ENCODE peak calls at places on chromosome 18, in nine cellular contexts. One of them, this sample, is unnamed.

GRCh38 chr18:67463829-67464228 is 52.7 kb downstream of the DSEL start:
- DNase-seq in right atrium auricular region: no peak
- DNase-seq in lung: no peak
- DNase-seq in breast epithelium: no peak
- DNase-seq in DND-41: no peak
- DNase-seq in H7: no peak
- DNase-seq in MM.1S: no peak
- DNase-seq in GM23248: no peak
- DNase-seq in lower lobe of right lung: no peak
- DNase-seq in this sample: no peak

GRCh38 chr18:36314754-36315153 is 17.2 kb downstream of the FHOD3 start:
- DNase-seq in MM.1S: no peak
- DNase-seq in breast epithelium: no peak
- DNase-seq in lower lobe of right lung: no peak
- DNase-seq in DND-41: no peak
- DNase-seq in lung: no peak
- DNase-seq in GM23248: peak; percentile 89
- DNase-seq in right atrium auricular region: no peak
- DNase-seq in H7: no peak
- DNase-seq in this sample: no peak

GRCh38 chr18:69948919-69949537 is 1.4 kb upstream of the CD226 start:
- DNase-seq in H7: no peak
- DNase-seq in DND-41: no peak
- DNase-seq in breast epithelium: no peak
- DNase-seq in MM.1S: peak; percentile 84
- DNase-seq in lung: peak; percentile 30
- DNase-seq in GM23248: no peak
- DNase-seq in right atrium auricular region: peak; percentile 83
- DNase-seq in lower lobe of right lung: no peak
- DNase-seq in this sample: peak; percentile 66

GRCh38 chr18:74116628-74117554 is 30.7 kb downstream of the FBXO15 start:
- DNase-seq in breast epithelium: no peak
- DNase-seq in GM23248: peak; percentile 68
- DNase-seq in lung: no peak
- DNase-seq in lower lobe of right lung: no peak
- DNase-seq in right atrium auricular region: no peak
- DNase-seq in DND-41: peak; percentile 19
- DNase-seq in MM.1S: peak; percentile 33
- DNase-seq in H7: peak; percentile 40
- DNase-seq in this sample: no peak

GRCh38 chr18:11741505-11742145 is 52.6 kb downstream of the GNAL start:
- DNase-seq in breast epithelium: no peak
- DNase-seq in lower lobe of right lung: no peak
- DNase-seq in MM.1S: peak; percentile 29
- DNase-seq in lung: no peak
- DNase-seq in right atrium auricular region: no peak
- DNase-seq in GM23248: peak; percentile 24
- DNase-seq in DND-41: no peak
- DNase-seq in H7: peak; percentile 72
- DNase-seq in this sample: no peak

GRCh38 chr18:12287684-12288405 is 20.2 kb upstream of the TUBB6 start:
- DNase-seq in breast epithelium: peak; percentile 71
- DNase-seq in H7: peak; percentile 79
- DNase-seq in DND-41: no peak
- DNase-seq in lower lobe of right lung: peak; percentile 86
- DNase-seq in GM23248: peak; percentile 96
- DNase-seq in right atrium auricular region: peak; percentile 88
- DNase-seq in lung: peak; percentile 85
- DNase-seq in MM.1S: no peak
- DNase-seq in this sample: no peak

GRCh38 chr18:22471546-22472131 is 53.9 kb upstream of the CTAGE1 start:
- DNase-seq in lung: no peak
- DNase-seq in GM23248: peak; percentile 82
- DNase-seq in MM.1S: no peak
- DNase-seq in right atrium auricular region: peak; percentile 89
- DNase-seq in breast epithelium: no peak
- DNase-seq in lower lobe of right lung: no peak
- DNase-seq in H7: no peak
- DNase-seq in DND-41: no peak
- DNase-seq in this sample: no peak

GRCh38 chr18:48902856-48903601 is 47.7 kb downstream of the SMAD7 start:
- DNase-seq in H7: no peak
- DNase-seq in DND-41: no peak
- DNase-seq in lung: no peak
- DNase-seq in lower lobe of right lung: no peak
- DNase-seq in GM23248: peak; percentile 44
- DNase-seq in MM.1S: no peak
- DNase-seq in breast epithelium: no peak
- DNase-seq in right atrium auricular region: peak; percentile 87
- DNase-seq in this sample: no peak

GRCh38 chr18:74310411-74310810 is 5.2 kb upstream of the C18orf63 start:
- DNase-seq in DND-41: no peak
- DNase-seq in H7: peak; percentile 46
- DNase-seq in breast epithelium: no peak
- DNase-seq in right atrium auricular region: no peak
- DNase-seq in GM23248: peak; percentile 79
- DNase-seq in lower lobe of right lung: no peak
- DNase-seq in lung: no peak
- DNase-seq in MM.1S: no peak
- DNase-seq in this sample: no peak

GRCh38 chr18:3693385-3693784 is 243.4 kb downstream of the TGIF1 start:
- DNase-seq in DND-41: no peak
- DNase-seq in GM23248: no peak
- DNase-seq in right atrium auricular region: no peak
- DNase-seq in lung: no peak
- DNase-seq in MM.1S: no peak
- DNase-seq in lower lobe of right lung: no peak
- DNase-seq in breast epithelium: no peak
- DNase-seq in H7: no peak
- DNase-seq in this sample: no peak

GRCh38 chr18:70287731-70288130 is 1.1 kb upstream of the SOCS6 start:
- DNase-seq in lung: no peak
- DNase-seq in MM.1S: no peak
- DNase-seq in breast epithelium: no peak
- DNase-seq in H7: no peak
- DNase-seq in DND-41: no peak
- DNase-seq in GM23248: no peak
- DNase-seq in right atrium auricular region: no peak
- DNase-seq in lower lobe of right lung: no peak
- DNase-seq in this sample: no peak

GRCh38 chr18:22424564-22424963 is 6.8 kb upstream of the CTAGE1 start:
- DNase-seq in DND-41: no peak
- DNase-seq in MM.1S: no peak
- DNase-seq in breast epithelium: no peak
- DNase-seq in right atrium auricular region: no peak
- DNase-seq in GM23248: no peak
- DNase-seq in lower lobe of right lung: no peak
- DNase-seq in H7: no peak
- DNase-seq in lung: no peak
- DNase-seq in this sample: no peak

GRCh38 chr18:76005632-76006031 is 489.4 kb downstream of the ZNF516 start:
- DNase-seq in lung: no peak
- DNase-seq in GM23248: no peak
- DNase-seq in lower lobe of right lung: no peak
- DNase-seq in breast epithelium: no peak
- DNase-seq in MM.1S: no peak
- DNase-seq in H7: no peak
- DNase-seq in right atrium auricular region: no peak
- DNase-seq in DND-41: no peak
- DNase-seq in this sample: no peak

GRCh38 chr18:13626544-13626908 is 99.8 kb downstream of the FAM210A start:
- DNase-seq in lower lobe of right lung: no peak
- DNase-seq in MM.1S: no peak
- DNase-seq in H7: no peak
- DNase-seq in lung: no peak
- DNase-seq in right atrium auricular region: no peak
- DNase-seq in GM23248: no peak
- DNase-seq in breast epithelium: no peak
- DNase-seq in DND-41: no peak
- DNase-seq in this sample: no peak

GRCh38 chr18:13387856-13388548 is 169.4 kb downstream of the LDLRAD4 start:
- DNase-seq in right atrium auricular region: peak; percentile 61
- DNase-seq in H7: no peak
- DNase-seq in DND-41: no peak
- DNase-seq in lung: no peak
- DNase-seq in MM.1S: no peak
- DNase-seq in breast epithelium: peak; percentile 31
- DNase-seq in lower lobe of right lung: no peak
- DNase-seq in GM23248: peak; percentile 80
- DNase-seq in this sample: no peak

GRCh38 chr18:73707035-73707434 is 440.6 kb downstream of the FBXO15 start:
- DNase-seq in right atrium auricular region: no peak
- DNase-seq in lung: no peak
- DNase-seq in DND-41: no peak
- DNase-seq in lower lobe of right lung: no peak
- DNase-seq in MM.1S: no peak
- DNase-seq in GM23248: no peak
- DNase-seq in breast epithelium: no peak
- DNase-seq in H7: no peak
- DNase-seq in this sample: no peak

GRCh38 chr18:34258176-34258575 is 33.5 kb upstream of the NOL4 start:
- DNase-seq in GM23248: no peak
- DNase-seq in right atrium auricular region: no peak
- DNase-seq in breast epithelium: no peak
- DNase-seq in H7: peak; percentile 14
- DNase-seq in lung: no peak
- DNase-seq in MM.1S: no peak
- DNase-seq in DND-41: no peak
- DNase-seq in lower lobe of right lung: no peak
- DNase-seq in this sample: no peak

DNA sequence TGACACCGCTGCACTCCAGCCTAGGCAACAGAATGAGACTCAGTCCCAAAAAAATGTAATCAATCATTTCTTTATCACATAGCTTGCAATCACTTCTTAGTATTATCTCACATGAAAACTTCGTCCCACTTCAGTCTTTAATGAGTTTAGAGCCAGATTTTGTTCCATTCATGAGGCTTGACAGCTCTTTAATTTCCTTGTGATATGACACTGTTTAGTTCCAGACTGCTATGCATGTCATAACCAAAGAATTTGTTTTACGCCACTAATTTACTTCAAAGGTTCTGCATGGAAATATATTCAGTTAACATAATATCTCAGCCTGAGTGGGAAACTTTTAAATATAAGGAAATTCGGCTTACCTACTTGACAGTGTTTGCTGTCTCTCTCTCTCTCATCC is 113.1 kb downstream of the ZNF532 start:
- DNase-seq in lung: no peak
- DNase-seq in H7: no peak
- DNase-seq in DND-41: no peak
- DNase-seq in right atrium auricular region: no peak
- DNase-seq in GM23248: no peak
- DNase-seq in MM.1S: no peak
- DNase-seq in lower lobe of right lung: no peak
- DNase-seq in breast epithelium: no peak
- DNase-seq in this sample: no peak
- H3K36me3 ChIP-seq in lung: peaks cover 18% of the 10 kb centered on the region
- H3K36me3 ChIP-seq in H7: peaks cover 31% of the 10 kb centered on the region
- H3K36me3 ChIP-seq in DND-41: no peaks in the 10 kb centered on the region
- H3K36me3 ChIP-seq in right atrium auricular region: peaks cover 41% of the 10 kb centered on the region
- H3K36me3 ChIP-seq in GM23248: no peaks in the 10 kb centered on the region
- H3K36me3 ChIP-seq in MM.1S: no peaks in the 10 kb centered on the region
- H3K36me3 ChIP-seq in lower lobe of right lung: peaks cover 40% of the 10 kb centered on the region
- H3K36me3 ChIP-seq in breast epithelium: no peaks in the 10 kb centered on the region
- H3K36me3 ChIP-seq in this sample: no peaks in the 10 kb centered on the region

DNA sequence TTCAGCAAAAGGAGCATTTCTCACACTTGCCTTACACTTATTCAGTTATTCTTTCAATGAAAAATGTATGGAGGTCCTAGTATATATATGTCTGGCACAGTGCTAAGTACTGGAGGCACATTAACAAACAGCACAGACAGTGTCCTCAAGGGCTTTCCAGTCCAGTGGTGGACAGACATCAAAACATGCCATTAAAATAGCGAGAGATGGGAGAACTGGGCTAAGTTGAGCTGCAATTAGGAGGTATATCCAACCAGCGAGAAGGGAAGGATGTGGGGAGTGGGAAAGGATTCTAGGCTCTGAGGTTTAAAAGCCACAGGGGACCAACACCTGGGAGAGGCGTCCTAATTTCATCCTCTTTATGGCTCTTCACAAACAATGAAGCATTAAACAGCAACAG is 127.5 kb upstream of the TTC39C start:
- DNase-seq in MM.1S: no peak
- DNase-seq in H7: no peak
- DNase-seq in lung: no peak
- DNase-seq in GM23248: no peak
- DNase-seq in lower lobe of right lung: no peak
- DNase-seq in DND-41: no peak
- DNase-seq in right atrium auricular region: no peak
- DNase-seq in breast epithelium: no peak
- DNase-seq in this sample: no peak
- H3K36me3 ChIP-seq in MM.1S: no peaks in the 10 kb centered on the region
- H3K36me3 ChIP-seq in H7: no peaks in the 10 kb centered on the region
- H3K36me3 ChIP-seq in lung: no peaks in the 10 kb centered on the region
- H3K36me3 ChIP-seq in GM23248: no peaks in the 10 kb centered on the region
- H3K36me3 ChIP-seq in lower lobe of right lung: peaks cover 5% of the 10 kb centered on the region
- H3K36me3 ChIP-seq in DND-41: no peaks in the 10 kb centered on the region
- H3K36me3 ChIP-seq in right atrium auricular region: no peaks in the 10 kb centered on the region
- H3K36me3 ChIP-seq in breast epithelium: no peaks in the 10 kb centered on the region
- H3K36me3 ChIP-seq in this sample: no peaks in the 10 kb centered on the region

GRCh38 chr18:46095532-46095931 is 2.6 kb downstream of the ATP5F1A start:
- DNase-seq in MM.1S: no peak
- DNase-seq in H7: no peak
- DNase-seq in lower lobe of right lung: no peak
- DNase-seq in right atrium auricular region: no peak
- DNase-seq in DND-41: no peak
- DNase-seq in GM23248: no peak
- DNase-seq in breast epithelium: no peak
- DNase-seq in lung: no peak
- DNase-seq in this sample: no peak
- H3K36me3 ChIP-seq in MM.1S: peaks cover 24% of the 10 kb centered on the region
- H3K36me3 ChIP-seq in H7: peaks cover 18% of the 10 kb centered on the region
- H3K36me3 ChIP-seq in lower lobe of right lung: peaks cover 48% of the 10 kb centered on the region
- H3K36me3 ChIP-seq in right atrium auricular region: peaks cover 51% of the 10 kb centered on the region
- H3K36me3 ChIP-seq in DND-41: peaks cover 52% of the 10 kb centered on the region
- H3K36me3 ChIP-seq in GM23248: peaks cover 27% of the 10 kb centered on the region
- H3K36me3 ChIP-seq in breast epithelium: no peaks in the 10 kb centered on the region
- H3K36me3 ChIP-seq in lung: peaks cover 12% of the 10 kb centered on the region
- H3K36me3 ChIP-seq in this sample: peaks cover 8% of the 10 kb centered on the region

DNA sequence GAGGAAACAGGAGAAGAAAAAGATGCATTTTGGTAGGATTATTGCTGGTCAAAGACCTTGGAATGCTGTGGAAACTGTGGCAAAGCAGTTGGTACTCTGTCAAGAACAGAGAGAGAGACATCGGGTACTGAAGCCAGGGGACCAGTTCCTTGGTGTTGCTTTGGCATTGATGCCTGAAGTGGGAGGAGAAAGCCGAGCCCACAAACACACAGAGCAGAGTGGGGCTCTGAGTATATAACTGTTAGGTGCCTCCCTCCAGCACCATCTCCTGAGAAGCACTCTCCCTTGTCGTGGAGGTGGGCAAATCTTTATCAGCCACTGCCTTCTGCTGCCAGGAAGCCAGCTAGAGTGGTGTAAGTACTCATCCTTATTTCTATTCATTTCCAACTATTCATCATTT is at the start of gene SLC14A1:
- DNase-seq in MM.1S: no peak
- DNase-seq in lung: no peak
- DNase-seq in GM23248: no peak
- DNase-seq in H7: no peak
- DNase-seq in DND-41: no peak
- DNase-seq in breast epithelium: no peak
- DNase-seq in right atrium auricular region: no peak
- DNase-seq in lower lobe of right lung: no peak
- DNase-seq in this sample: no peak
- H3K36me3 ChIP-seq in MM.1S: no peaks in the 10 kb centered on the region
- H3K36me3 ChIP-seq in lung: no peaks in the 10 kb centered on the region
- H3K36me3 ChIP-seq in GM23248: no peaks in the 10 kb centered on the region
- H3K36me3 ChIP-seq in H7: no peaks in the 10 kb centered on the region
- H3K36me3 ChIP-seq in DND-41: no peaks in the 10 kb centered on the region
- H3K36me3 ChIP-seq in breast epithelium: no peaks in the 10 kb centered on the region
- H3K36me3 ChIP-seq in right atrium auricular region: no peaks in the 10 kb centered on the region
- H3K36me3 ChIP-seq in lower lobe of right lung: no peaks in the 10 kb centered on the region
- H3K36me3 ChIP-seq in this sample: no peaks in the 10 kb centered on the region

GRCh38 chr18:8758466-8758865 is 53.1 kb downstream of the MTCL1 start:
- DNase-seq in lung: no peak
- DNase-seq in H7: no peak
- DNase-seq in GM23248: no peak
- DNase-seq in right atrium auricular region: no peak
- DNase-seq in lower lobe of right lung: no peak
- DNase-seq in DND-41: no peak
- DNase-seq in breast epithelium: no peak
- DNase-seq in MM.1S: no peak
- DNase-seq in this sample: no peak
- H3K36me3 ChIP-seq in lung: no peaks in the 10 kb centered on the region
- H3K36me3 ChIP-seq in H7: no peaks in the 10 kb centered on the region
- H3K36me3 ChIP-seq in GM23248: peaks cover 13% of the 10 kb centered on the region
- H3K36me3 ChIP-seq in right atrium auricular region: no peaks in the 10 kb centered on the region
- H3K36me3 ChIP-seq in lower lobe of right lung: no peaks in the 10 kb centered on the region
- H3K36me3 ChIP-seq in DND-41: peaks cover 7% of the 10 kb centered on the region
- H3K36me3 ChIP-seq in breast epithelium: no peaks in the 10 kb centered on the region
- H3K36me3 ChIP-seq in MM.1S: peaks cover 5% of the 10 kb centered on the region
- H3K36me3 ChIP-seq in this sample: no peaks in the 10 kb centered on the region